ENCODE peak calls at places on chromosomes 5 and 9, in five cellular contexts. Y, T, D, Z and E are unnamed samples.

GRCh38 chr9:97519441-97519970 is 18.0 kb downstream of the TMOD1 start:
- DNase-seq in T (no peak), D (no peak), Z (no peak), Y (no peak), E (no peak)

GRCh38 chr9:109331353-109331752 is 10.5 kb upstream of the EPB41L4B start:
- DNase-seq in Z (no peak), D (no peak), Y (no peak), T (no peak), E (no peak)

GRCh38 chr9:129726322-129727160 is 26.3 kb downstream of the PTGES start:
- DNase-seq in D (peak; percentile 38), Y (peak; percentile 66), T (peak; percentile 80), Z (peak; percentile 97), E (peak; percentile 47)

GRCh38 chr9:125409217-125409636 is 147.6 kb downstream of the GAPVD1 start:
- DNase-seq in T (peak; percentile 25), Z (no peak), Y (no peak), D (no peak), E (no peak)

GRCh38 chr5:154784856-154785255 is 29.7 kb downstream of the LARP1 start:
- DNase-seq in T (no peak), D (no peak), Y (no peak), Z (no peak), E (no peak)

GRCh38 chr5:174910245-174910737 is 185.9 kb downstream of the MSX2 start:
- DNase-seq in Z (peak; percentile 91), D (peak; percentile 17), Y (peak; percentile 47), T (peak; percentile 77), E (peak; percentile 20)

GRCh38 chr9:136857606-136858412 is 5.7 kb downstream of the MAMDC4 start:
- DNase-seq in Z (no peak), D (no peak), T (no peak), Y (peak; percentile 18), E (no peak)

GRCh38 chr9:103397868-103398600 is 402.9 kb downstream of the CYLC2 start:
- DNase-seq in Z (peak; percentile 68), T (peak; percentile 63), D (peak; percentile 7), Y (no peak), E (no peak)

GRCh38 chr5:19519448-19519847 is 468.6 kb downstream of the CDH18 start:
- DNase-seq in Y (no peak), D (no peak), Z (no peak), T (no peak), E (no peak)

GRCh38 chr9:12539602-12540001 is 153.6 kb upstream of the TYRP1 start:
- DNase-seq in T (no peak), D (no peak), Y (no peak), Z (no peak), E (no peak)

GRCh38 chr5:65769539-65769938 is 47.5 kb downstream of the NLN start:
- DNase-seq in Y (no peak), T (no peak), Z (no peak), D (no peak), E (no peak)

GRCh38 chr5:141508440-141508807 is 19.5 kb downstream of the PCDHGC5 start:
- DNase-seq in Z (no peak), D (no peak), T (no peak), Y (no peak), E (no peak)

GRCh38 chr9:136333045-136333444 is 5.7 kb downstream of the GPSM1 start:
- DNase-seq in D (no peak), Z (no peak), T (no peak), Y (no peak), E (no peak)

GRCh38 chr9:98532574-98532973 is 176.2 kb downstream of the GABBR2 start:
- DNase-seq in Y (no peak), T (no peak), Z (no peak), D (no peak), E (no peak)

GRCh38 chr9:122125891-122126331 is 32.8 kb upstream of the TTLL11 start:
- DNase-seq in T (no peak), Z (no peak), D (no peak), Y (no peak), E (no peak)

GRCh38 chr9:88826651-88827245 is 164.5 kb upstream of the S1PR3 start:
- DNase-seq in T (no peak), Y (no peak), Z (no peak), D (no peak), E (no peak)

GRCh38 chr5:132456553-132457361 is 33.8 kb downstream of the IRF1 start:
- DNase-seq in T (no peak), Z (no peak), Y (no peak), D (peak; percentile 15), E (no peak)

GRCh38 chr9:116073826-116074225 is 79.8 kb upstream of the PAPPA start:
- DNase-seq in T (no peak), Z (no peak), D (no peak), Y (no peak), E (no peak)

GRCh38 chr5:177081859-177082258 is 4.9 kb upstream of the FGFR4 start:
- DNase-seq in T (no peak), D (no peak), Z (no peak), Y (no peak), E (no peak)

GRCh38 chr5:42500003-42500599 is 76.9 kb downstream of the GHR start:
- DNase-seq in T (no peak), Y (no peak), D (no peak), Z (no peak), E (no peak)

GRCh38 chr9:13588151-13589043 is 308.9 kb upstream of the MPDZ start:
- DNase-seq in Z (no peak), Y (no peak), D (no peak), T (no peak), E (no peak)

GRCh38 chr5:134088994-134089560 is 25.4 kb upstream of the TCF7 start:
- DNase-seq in Y (no peak), Z (no peak), D (no peak), T (no peak), E (no peak)